ENCODE peak calls at places on chromosomes 4 and X, in six cellular contexts. N is Karpas-422, S is SK-N-SH, K is heart right ventricle, W is HCT116, I is keratinocyte. C is an unnamed sample.
A peak's percentile ranks its signal among the peaks of the same experiment; 100 is the strongest.

GRCh38 chrX:30310429-30311206 is 1.4 kb upstream of the NR0B1 start:
- DNase-seq in N (no peak), S (no peak), K (no peak), W (no peak), I (no peak), C (no peak)

GRCh38 chrX:135436966-135437866 is 15.5 kb downstream of the SMIM10L2A start:
- DNase-seq in N (no peak), S (no peak), K (no peak), W (no peak), I (no peak), C (no peak)

GRCh38 chr4:2352729-2353221 is 65.7 kb downstream of the ZFYVE28 start:
- DNase-seq in N (no peak), S (no peak), K (no peak), W (no peak), I (no peak), C (peak; percentile 7)

GRCh38 chr4:82901129-82901718 is 689 bp downstream of the THAP9 start:
- DNase-seq in N (no peak), S (no peak), K (no peak), W (no peak), I (no peak), C (no peak)

GRCh38 chr4:37648084-37648817 is 37.9 kb downstream of the RELL1 start:
- DNase-seq in N (no peak), S (no peak), K (peak; percentile 75), W (peak; percentile 77), I (peak; percentile 49), C (peak; percentile 40)

GRCh38 chr4:55545133-55545532 is 1.6 kb downstream of the CLOCK start:
- DNase-seq in N (no peak), S (no peak), K (no peak), W (peak; percentile 28), I (no peak), C (no peak)

GRCh38 chrX:64894454-64895038 is 81.7 kb downstream of the ZC4H2 start:
- DNase-seq in N (peak; percentile 74), S (peak; percentile 25), K (no peak), W (peak; percentile 12), I (no peak), C (peak; percentile 36)

GRCh38 chr4:16140520-16141249 is 56.9 kb upstream of the PROM1 start:
- DNase-seq in N (no peak), S (no peak), K (no peak), W (peak; percentile 75), I (no peak), C (no peak)

GRCh38 chr4:151694819-151695730 is 65.7 kb downstream of the GATB start:
- DNase-seq in N (no peak), S (no peak), K (no peak), W (no peak), I (no peak), C (no peak)

GRCh38 chrX:131841496-131842410 is 181.3 kb upstream of the STK26 start:
- DNase-seq in N (peak; percentile 82), S (peak; percentile 81), K (peak; percentile 11), W (peak; percentile 40), I (no peak), C (peak; percentile 19)

GRCh38 chrX:22135994-22136684 is 104.0 kb downstream of the PHEX start:
- DNase-seq in N (peak; percentile 80), S (peak; percentile 30), K (peak; percentile 5), W (peak; percentile 16), I (no peak), C (peak; percentile 23)

GRCh38 chr4:53744446-53745160 is 153.3 kb upstream of the LNX1 start:
- DNase-seq in N (peak; percentile 66), S (peak; percentile 19), K (no peak), W (no peak), I (no peak), C (peak; percentile 51)

GRCh38 chrX:72121381-72121780 is 10.3 kb downstream of the RTL5 start:
- DNase-seq in N (no peak), S (no peak), K (peak; percentile 76), W (no peak), I (no peak), C (no peak)

GRCh38 chr4:124290678-124291077 is 421.9 kb downstream of the ANKRD50 start:
- DNase-seq in N (no peak), S (no peak), K (no peak), W (no peak), I (no peak), C (no peak)

GRCh38 chr4:189021831-189022230 is 882.6 kb downstream of the TRIML1 start:
- DNase-seq in N (peak; percentile 51), S (no peak), K (no peak), W (no peak), I (no peak), C (peak; percentile 30)

GRCh38 chr4:7610062-7610670 is 175.4 kb upstream of the PSAPL1 start:
- DNase-seq in N (no peak), S (no peak), K (no peak), W (no peak), I (no peak), C (no peak)

GRCh38 chrX:123959281-123960063 is 2.0 kb upstream of the STAG2 start:
- DNase-seq in N (no peak), S (peak; percentile 36), K (peak; percentile 46), W (no peak), I (no peak), C (peak; percentile 24)

GRCh38 chrX:24148535-24149345 is 789 bp upstream of the ZFX start:
- DNase-seq in N (peak; percentile 70), S (peak; percentile 66), K (peak; percentile 16), W (no peak), I (no peak), C (no peak)

GRCh38 chr4:8287606-8288280 is 18.2 kb downstream of the HTRA3 start:
- DNase-seq in N (no peak), S (no peak), K (no peak), W (no peak), I (no peak), C (no peak)

GRCh38 chrX:110454336-110454735 is 95.7 kb downstream of the RTL9 start:
- DNase-seq in N (no peak), S (no peak), K (no peak), W (no peak), I (no peak), C (no peak)

GRCh38 chr4:7127591-7127990 is 59.7 kb upstream of the GRPEL1 start:
- DNase-seq in N (no peak), S (no peak), K (no peak), W (no peak), I (no peak), C (no peak)

GRCh38 chrX:115017455-115017854 is at the start of gene IL13RA2:
- DNase-seq in N (no peak), S (peak; percentile 2), K (no peak), W (no peak), I (no peak), C (peak; percentile 41)

GRCh38 chr4:82125170-82125862 is 248.5 kb downstream of the HNRNPD start:
- DNase-seq in N (no peak), S (no peak), K (no peak), W (no peak), I (no peak), C (no peak)

GRCh38 chr4:8699479-8700145 is 107.0 kb downstream of the CPZ start:
- DNase-seq in N (no peak), S (peak; percentile 28), K (no peak), W (no peak), I (no peak), C (peak; percentile 5)

GRCh38 chr4:23091674-23092073 is 398.9 kb downstream of the GBA3 start:
- DNase-seq in N (no peak), S (no peak), K (no peak), W (no peak), I (no peak), C (no peak)

GRCh38 chrX:10086683-10087082 is 70.1 kb upstream of the CLCN4 start:
- DNase-seq in N (no peak), S (no peak), K (peak; percentile 41), W (no peak), I (no peak), C (no peak)

GRCh38 chrX:121733514-121733913 is 686.1 kb downstream of the GLUD2 start:
- DNase-seq in N (no peak), S (no peak), K (no peak), W (no peak), I (no peak), C (no peak)

GRCh38 chr4:163818673-163819072 is 324.2 kb downstream of the TMA16 start:
- DNase-seq in N (no peak), S (no peak), K (no peak), W (no peak), I (no peak), C (no peak)

GRCh38 chr4:151117371-151117962 is 18.0 kb downstream of the RPS3A start:
- DNase-seq in N (peak; percentile 95), S (peak; percentile 65), K (peak; percentile 68), W (peak; percentile 37), I (no peak), C (peak; percentile 69)

DNA sequence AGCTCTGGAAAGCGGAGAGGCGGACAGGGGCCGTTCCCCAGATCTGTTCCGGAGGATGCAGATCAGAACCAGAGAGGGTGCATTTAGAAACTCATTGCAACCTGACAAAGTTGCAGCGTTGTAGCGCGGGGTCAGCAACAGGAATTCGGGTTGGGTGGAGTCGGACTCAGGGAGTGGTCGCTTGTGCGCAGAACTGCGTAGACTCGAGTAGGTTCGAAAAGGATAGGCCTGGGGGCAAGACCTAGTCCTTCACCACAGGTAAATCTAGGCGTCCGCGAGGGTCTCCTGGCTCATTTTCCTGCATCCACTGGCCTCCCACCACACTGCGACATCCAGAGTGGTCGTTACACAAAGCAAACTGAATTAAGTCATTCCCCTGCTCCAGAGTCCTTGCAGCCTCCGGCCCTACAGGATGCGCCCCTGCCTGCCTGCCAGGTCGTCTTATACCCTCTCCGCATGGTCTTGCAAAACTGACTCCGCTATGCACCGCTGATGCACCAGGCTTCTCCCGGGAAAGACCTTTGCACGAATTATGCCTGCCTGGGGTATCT is 4.7 kb upstream of the ZNF518B start:
- DNase-seq in N (no peak), S (no peak), K (no peak), W (no peak), I (no peak), C (no peak)
- H3K4me3 ChIP-seq in N (no peak overlapping the region), S (no peak overlapping the region), K (peak overlapping the region; percentile 42), W (no peak overlapping the region), I (no peak overlapping the region), C (no peak overlapping the region)

DNA sequence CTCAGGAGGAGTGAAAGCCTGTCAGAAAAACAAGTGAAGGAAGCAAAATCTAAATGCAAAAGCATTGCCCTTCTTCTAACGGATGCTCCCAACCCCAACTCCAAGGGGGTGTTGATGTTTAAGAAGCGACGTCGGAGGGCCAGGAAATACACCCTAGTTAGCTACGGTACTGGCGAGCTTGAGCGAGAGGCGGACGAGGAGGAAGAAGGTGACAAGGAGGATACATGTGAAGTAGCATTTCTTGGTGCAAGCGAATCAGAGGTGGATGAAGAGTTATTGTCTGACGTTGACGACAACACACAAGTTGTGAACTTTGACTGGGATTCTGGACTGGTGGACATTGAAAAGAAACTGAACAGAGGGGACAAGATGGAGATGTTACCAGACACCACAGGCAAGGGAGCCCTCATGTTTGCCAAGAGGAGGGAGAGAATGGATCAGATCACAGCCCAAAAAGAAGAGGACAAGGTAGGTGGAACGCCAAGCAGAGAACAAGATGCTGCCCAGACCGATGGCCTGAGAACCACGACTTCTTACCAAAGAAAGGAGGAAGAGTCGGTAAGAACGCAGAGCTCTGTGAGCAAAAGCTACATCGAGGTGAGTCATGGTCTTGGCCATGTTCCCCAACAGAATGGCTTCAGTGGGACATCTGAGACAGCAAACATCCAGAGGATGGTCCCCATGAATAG is 105.6 kb upstream of the MYOZ2 start:
- DNase-seq in N (no peak), S (no peak), K (no peak), W (no peak), I (no peak), C (no peak)
- H3K4me1 ChIP-seq in N (no peaks in the 10 kb centered on the region), S (peaks cover 3% of the 10 kb centered on the region), K (peaks cover 28% of the 10 kb centered on the region), W (peaks cover 2% of the 10 kb centered on the region), I (peaks cover 15% of the 10 kb centered on the region), C (no peaks in the 10 kb centered on the region)

GRCh38 chr4:110193822-110194761 is 4.3 kb downstream of the ELOVL6 start:
- DNase-seq in N (peak; percentile 93), S (peak; percentile 85), K (peak; percentile 45), W (peak; percentile 88), I (peak; percentile 90), C (peak; percentile 87)
- H3K36me3 ChIP-seq in N (peaks cover 31% of the 10 kb centered on the region), S (no peaks in the 10 kb centered on the region), K (no peaks in the 10 kb centered on the region), W (peaks cover 2% of the 10 kb centered on the region), I (no peaks in the 10 kb centered on the region), C (peaks cover 12% of the 10 kb centered on the region)

GRCh38 chr4:10461091-10461849 is 4.0 kb upstream of the ZNF518B start:
- DNase-seq in N (peak; percentile 78), S (peak; percentile 92), K (peak; percentile 15), W (no peak), I (no peak), C (peak; percentile 63)
- H3K4me3 ChIP-seq in N (no peak overlapping the region), S (peak overlapping the region; percentile 22), K (peak overlapping the region; percentile 42), W (no peak overlapping the region), I (no peak overlapping the region), C (peak overlapping the region; percentile 23)

C was measured in BE2C.